ENCODE peak calls at places on chromosomes 7 and 10, in six cellular contexts. R is RWPE2, F is choroid plexus epithelial cell, Q is adrenal gland, T is WERI-Rb-1, M is coronary artery. P is an unnamed sample.

GRCh38 chr10:86217386-86218080 is 149.1 kb downstream of the GRID1 start:
- DNase-seq in R (no peak), F (no peak), Q (no peak), T (no peak), M (no peak), P (no peak)

GRCh38 chr10:116774728-116775151 is 32.4 kb upstream of the HSPA12A start:
- DNase-seq in R (peak; percentile 85), F (no peak), Q (no peak), T (no peak), M (peak; percentile 36), P (no peak)

GRCh38 chr10:21638681-21639080 is 104.6 kb downstream of the MLLT10 start:
- DNase-seq in R (no peak), F (no peak), Q (no peak), T (no peak), M (no peak), P (no peak)

GRCh38 chr7:157140118-157140905 is 1.6 kb downstream of the UBE3C start:
- DNase-seq in R (no peak), F (no peak), Q (peak; percentile 42), T (no peak), M (no peak), P (no peak)

GRCh38 chr10:79385804-79386531 is 38.7 kb downstream of the PPIF start:
- DNase-seq in R (peak; percentile 58), F (peak; percentile 3), Q (peak; percentile 46), T (peak; percentile 47), M (peak; percentile 66), P (no peak)

GRCh38 chr7:6165075-6165474 is 107.3 kb downstream of the CYTH3 start:
- DNase-seq in R (no peak), F (no peak), Q (no peak), T (no peak), M (no peak), P (no peak)

GRCh38 chr10:89147256-89147655 is 59.9 kb downstream of the CH25H start:
- DNase-seq in R (no peak), F (peak; percentile 69), Q (no peak), T (no peak), M (no peak), P (peak; percentile 84)

GRCh38 chr7:55590517-55591281 is 18.4 kb upstream of the VOPP1 start:
- DNase-seq in R (no peak), F (no peak), Q (no peak), T (no peak), M (no peak), P (no peak)

GRCh38 chr10:7408003-7408493 is 2.8 kb downstream of the SFMBT2 start:
- DNase-seq in R (no peak), F (no peak), Q (peak; percentile 80), T (no peak), M (no peak), P (no peak)

GRCh38 chr7:7816084-7816483 is 97.7 kb upstream of the RPA3 start:
- DNase-seq in R (no peak), F (no peak), Q (no peak), T (no peak), M (no peak), P (no peak)

GRCh38 chr10:72084094-72084459 is 4.3 kb downstream of the SPOCK2 start:
- DNase-seq in R (no peak), F (no peak), Q (no peak), T (no peak), M (no peak), P (no peak)

GRCh38 chr10:122575776-122576175 is 15.2 kb downstream of the DMBT1 start:
- DNase-seq in R (no peak), F (no peak), Q (no peak), T (no peak), M (no peak), P (no peak)

GRCh38 chr7:116952640-116953371 is 495 bp upstream of the ST7 start:
- DNase-seq in R (no peak), F (peak; percentile 66), Q (peak; percentile 89), T (peak; percentile 14), M (no peak), P (no peak)

GRCh38 chr10:19638173-19638872 is 177.9 kb upstream of the PLXDC2 start:
- DNase-seq in R (no peak), F (peak; percentile 99), Q (peak; percentile 72), T (no peak), M (no peak), P (peak; percentile 89)

GRCh38 chr7:70647801-70648491 is 484.0 kb upstream of the GALNT17 start:
- DNase-seq in R (no peak), F (peak; percentile 29), Q (no peak), T (no peak), M (no peak), P (peak; percentile 37)

GRCh38 chr10:64682043-64682442 is 1160.8 kb downstream of the REEP3 start:
- DNase-seq in R (no peak), F (peak; percentile 0), Q (no peak), T (no peak), M (no peak), P (no peak)

GRCh38 chr10:119500796-119501195 is 41.7 kb downstream of the RGS10 start:
- DNase-seq in R (no peak), F (no peak), Q (no peak), T (no peak), M (no peak), P (no peak)

GRCh38 chr10:119503821-119504220 is 38.7 kb downstream of the RGS10 start:
- DNase-seq in R (no peak), F (no peak), Q (no peak), T (peak; percentile 73), M (no peak), P (no peak)

GRCh38 chr10:119501690-119502089 is 40.8 kb downstream of the RGS10 start:
- DNase-seq in R (no peak), F (no peak), Q (no peak), T (no peak), M (no peak), P (no peak)

GRCh38 chr10:119502214-119502613 is 40.3 kb downstream of the RGS10 start:
- DNase-seq in R (no peak), F (no peak), Q (no peak), T (no peak), M (no peak), P (no peak)

GRCh38 chr10:119502618-119503155 is 39.8 kb downstream of the RGS10 start:
- DNase-seq in R (no peak), F (no peak), Q (no peak), T (no peak), M (no peak), P (no peak)
- H3K4me3 ChIP-seq in R (no peak overlapping the region), F (no peak overlapping the region), Q (no peak overlapping the region), T (no peak overlapping the region), M (no peak overlapping the region), P (no peak overlapping the region)

GRCh38 chr7:5063698-5064097 is 18.0 kb downstream of the RBAK start:
- DNase-seq in R (no peak), F (no peak), Q (no peak), T (no peak), M (no peak), P (no peak)

GRCh38 chr7:5064391-5065106 is 18.9 kb downstream of the RBAK start:
- DNase-seq in R (no peak), F (peak; percentile 33), Q (no peak), T (no peak), M (no peak), P (no peak)

GRCh38 chr7:5070206-5070605 is 24.5 kb downstream of the RBAK start:
- DNase-seq in R (no peak), F (no peak), Q (no peak), T (no peak), M (no peak), P (no peak)

DNA sequence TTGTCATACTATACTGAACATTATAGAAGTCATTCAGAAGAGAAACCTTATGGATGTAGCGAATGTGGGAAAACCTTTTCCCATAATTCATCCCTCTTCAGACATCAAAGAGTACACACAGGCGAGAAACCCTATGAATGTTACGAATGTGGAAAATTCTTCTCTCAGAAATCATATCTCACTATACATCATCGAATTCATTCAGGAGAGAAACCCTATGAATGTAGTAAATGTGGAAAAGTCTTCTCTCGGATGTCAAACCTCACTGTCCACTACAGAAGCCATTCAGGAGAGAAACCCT is 19.4 kb downstream of the RBAK start:
- DNase-seq in R (no peak), F (no peak), Q (no peak), T (no peak), M (no peak), P (no peak)
- H3K4me3 ChIP-seq in R (no peak overlapping the region), F (no peak overlapping the region), Q (peak overlapping the region; percentile 30), T (no peak overlapping the region), M (peak overlapping the region; percentile 51), P (no peak overlapping the region)

DNA sequence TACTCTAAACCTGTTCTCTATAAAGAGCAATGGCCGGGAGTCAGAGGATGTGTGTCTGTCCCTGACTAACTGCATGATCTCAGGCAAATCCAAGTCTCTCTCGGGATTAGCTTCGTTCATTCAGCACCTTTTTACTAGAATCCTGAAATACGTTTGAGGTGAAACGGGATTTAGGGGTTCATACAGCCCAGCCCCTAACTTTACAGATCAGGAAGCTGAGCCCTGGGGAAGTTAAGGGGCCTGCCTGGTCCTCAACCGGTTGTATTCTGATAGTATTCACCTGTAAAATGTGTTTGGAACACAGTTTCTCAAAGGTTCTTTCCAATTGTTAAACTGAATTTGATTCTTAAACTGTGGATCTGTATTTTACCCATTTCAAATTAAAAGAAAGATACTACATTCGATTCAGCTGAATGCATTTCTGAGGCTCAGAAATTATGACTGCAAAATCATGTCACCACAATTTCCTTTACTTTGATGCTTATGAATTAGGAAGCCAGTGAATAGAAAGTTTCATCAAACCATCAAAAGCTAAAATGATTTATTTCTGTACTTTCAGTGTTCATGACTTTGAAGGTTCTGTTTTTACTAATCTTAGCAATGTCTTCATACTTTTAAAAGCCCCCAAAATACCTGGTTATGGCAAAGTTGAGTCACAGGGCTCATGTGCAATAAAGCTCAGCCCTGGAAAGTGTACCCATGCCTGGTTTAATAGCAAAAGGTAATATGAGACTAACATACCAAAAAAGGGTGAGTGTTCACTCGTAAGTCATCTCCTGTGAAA is 28.9 kb upstream of the EZH2 start:
- DNase-seq in R (no peak), F (no peak), Q (no peak), T (no peak), M (no peak), P (no peak)
- H3K4me3 ChIP-seq in R (no peak overlapping the region), F (no peak overlapping the region), Q (no peak overlapping the region), T (no peak overlapping the region), M (no peak overlapping the region), P (no peak overlapping the region)

GRCh38 chr7:115475206-115475605 is 553.3 kb downstream of the MDFIC start:
- DNase-seq in R (no peak), F (no peak), Q (no peak), T (no peak), M (no peak), P (no peak)

GRCh38 chr7:115478426-115478825 is 552.1 kb downstream of the TFEC start:
- DNase-seq in R (no peak), F (peak; percentile 58), Q (no peak), T (no peak), M (no peak), P (no peak)

GRCh38 chr7:115475774-115476407 is 554.0 kb downstream of the MDFIC start:
- DNase-seq in R (no peak), F (no peak), Q (no peak), T (peak; percentile 15), M (no peak), P (no peak)

GRCh38 chr7:115477193-115477651 is 553.3 kb downstream of the TFEC start:
- DNase-seq in R (no peak), F (peak; percentile 34), Q (no peak), T (no peak), M (no peak), P (no peak)

DNA sequence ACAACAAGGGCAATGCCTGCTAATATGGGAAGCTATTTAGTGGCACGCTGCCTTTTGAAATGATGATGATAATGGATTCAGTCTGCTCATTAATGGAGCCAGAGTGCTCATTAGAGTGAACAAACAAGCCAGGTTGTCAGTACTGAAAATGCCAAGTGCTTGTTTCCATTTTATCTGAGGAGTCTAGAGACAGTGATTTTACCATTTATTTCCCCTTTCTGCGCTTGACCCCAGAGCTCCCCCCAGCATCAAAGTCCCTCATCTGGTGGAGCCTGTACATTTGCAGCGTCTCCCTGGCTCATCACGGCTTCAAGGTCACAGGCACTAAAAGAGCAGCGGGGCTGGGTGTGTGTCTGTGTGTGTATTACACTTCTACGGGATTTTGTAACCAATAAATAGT is 553.9 kb downstream of the TFEC start:
- DNase-seq in R (no peak), F (no peak), Q (no peak), T (no peak), M (no peak), P (no peak)
- H3K4me3 ChIP-seq in R (no peak overlapping the region), F (peak overlapping the region; percentile 64), Q (peak overlapping the region; percentile 47), T (no peak overlapping the region), M (peak overlapping the region; percentile 64), P (peak overlapping the region; percentile 44)

P was measured in skeletal muscle cell.